ENCODE peak calls at places on chromosomes 3 and 15, in ten cellular contexts. M is effector CD4-positive, alpha-beta T cell; O is fibroblast of mammary gland; L is activated T-helper 1 cell treated with anti-CD3 and anti-CD28 coated beads, Interleukin-2, amount 50 U/mL, for 16 hours; V is activated CD8-positive, alpha-beta memory T cell treated with anti-CD3 and anti-CD28 coated beads for 4 hours; Z is ELR; G is GOT3; E is activated CD4-positive, alpha-beta T cell treated with anti-CD3 and anti-CD28 coated beads for 48 hours; Q is HS-5; B is HFFc6. Y is an unnamed sample.

GRCh38 chr3:13045904-13046568 is 27.2 kb downstream of the IQSEC1 start:
- DNase-seq in Z (no peak), M (no peak), L (no peak), G (no peak), B (no peak), Q (no peak), V (no peak), O (no peak), E (peak; percentile 26), Y (no peak)

GRCh38 chr3:12990306-12990705 is 82.9 kb downstream of the IQSEC1 start:
- DNase-seq in O (no peak), B (no peak), V (no peak), Q (no peak), L (no peak), E (no peak), G (no peak), Z (peak; percentile 48), M (no peak), Y (no peak)

GRCh38 chr3:31421280-31422048 is 111.3 kb upstream of the STT3B start:
- DNase-seq in M (no peak), Q (no peak), E (no peak), L (no peak), O (no peak), Z (no peak), B (no peak), V (no peak), G (no peak), Y (no peak)

GRCh38 chr3:23612296-23612891 is 193.4 kb upstream of the UBE2E1 start:
- DNase-seq in M (no peak), G (no peak), O (peak; percentile 68), V (no peak), E (no peak), Q (peak; percentile 66), B (peak; percentile 48), L (no peak), Z (peak; percentile 79), Y (peak; percentile 33)

GRCh38 chr3:22951910-22952309 is 251.2 kb upstream of the UBE2E2 start:
- DNase-seq in E (no peak), B (no peak), L (no peak), V (no peak), Q (no peak), G (no peak), M (no peak), O (no peak), Z (no peak), Y (no peak)

GRCh38 chr15:25245801-25246622 is 192.8 kb downstream of the UBE3A start:
- DNase-seq in V (no peak), B (no peak), G (no peak), M (no peak), L (no peak), Z (no peak), E (no peak), Q (no peak), O (no peak), Y (no peak)

GRCh38 chr3:42665050-42665878 is 11.8 kb downstream of the ZBTB47 start:
- DNase-seq in Q (no peak), M (no peak), O (no peak), Z (no peak), E (no peak), V (no peak), G (no peak), L (no peak), B (no peak), Y (no peak)

GRCh38 chr3:98482717-98483482 is 14.6 kb upstream of the OR5K2 start:
- DNase-seq in M (no peak), Z (peak; percentile 1), L (no peak), G (no peak), E (no peak), O (no peak), Q (no peak), B (no peak), V (no peak), Y (peak; percentile 48)

GRCh38 chr3:114221165-114221880 is 16.1 kb downstream of the ZNF80 start:
- DNase-seq in O (no peak), G (no peak), V (peak; percentile 49), Q (peak; percentile 16), B (peak; percentile 41), E (peak; percentile 61), L (peak; percentile 40), Z (no peak), M (peak; percentile 41), Y (no peak)

GRCh38 chr15:98621021-98621420 is 27.3 kb upstream of the IGF1R start:
- DNase-seq in O (no peak), L (no peak), B (no peak), Z (no peak), G (no peak), E (no peak), M (no peak), Q (no peak), V (no peak), Y (no peak)

GRCh38 chr3:44160818-44161217 is 80.9 kb upstream of the TOPAZ1 start:
- DNase-seq in G (no peak), Q (no peak), O (no peak), B (no peak), E (no peak), V (no peak), Z (no peak), L (no peak), M (no peak), Y (no peak)

GRCh38 chr15:74422723-74423442 is 10.9 kb downstream of the SEMA7A start:
- DNase-seq in Z (peak; percentile 92), M (no peak), B (peak; percentile 77), G (peak; percentile 32), O (peak; percentile 77), L (no peak), V (no peak), E (no peak), Q (peak; percentile 92), Y (no peak)

GRCh38 chr3:11059090-11059798 is 66.7 kb downstream of the SLC6A1 start:
- DNase-seq in L (no peak), E (peak; percentile 63), M (no peak), Q (peak; percentile 39), G (peak; percentile 27), O (peak; percentile 74), B (peak; percentile 73), V (no peak), Z (peak; percentile 91), Y (no peak)

GRCh38 chr3:147390589-147391569 is 15.5 kb downstream of the ZIC4 start:
- DNase-seq in V (no peak), M (no peak), G (no peak), Q (no peak), Z (no peak), O (no peak), L (no peak), E (no peak), B (no peak), Y (no peak)

GRCh38 chr15:82048809-82049208 is 3.0 kb upstream of the MEX3B start:
- DNase-seq in B (no peak), G (no peak), Q (no peak), Z (no peak), L (no peak), V (no peak), E (no peak), O (no peak), M (no peak), Y (no peak)

GRCh38 chr3:125679258-125679657 is 84.0 kb upstream of the OSBPL11 start:
- DNase-seq in M (no peak), B (no peak), O (no peak), Z (peak; percentile 6), E (no peak), Q (no peak), G (no peak), V (no peak), L (no peak), Y (no peak)

GRCh38 chr3:54222318-54222717 is 100.0 kb downstream of the CACNA2D3 start:
- DNase-seq in L (no peak), O (no peak), V (no peak), E (no peak), Q (no peak), M (no peak), Z (no peak), B (no peak), G (no peak), Y (no peak)

GRCh38 chr3:32813180-32813579 is 4.6 kb upstream of the TRIM71 start:
- DNase-seq in O (no peak), Q (no peak), E (no peak), G (no peak), B (no peak), Z (no peak), M (no peak), L (no peak), V (no peak), Y (no peak)

GRCh38 chr3:39250116-39250747 is 29.6 kb downstream of the CX3CR1 start:
- DNase-seq in G (no peak), L (no peak), O (peak; percentile 36), B (no peak), Q (no peak), V (no peak), M (no peak), Z (no peak), E (no peak), Y (no peak)

GRCh38 chr3:96449341-96449740 is 365.1 kb upstream of the EPHA6 start:
- DNase-seq in B (no peak), O (no peak), Z (no peak), M (no peak), L (no peak), V (no peak), E (no peak), Q (no peak), G (no peak), Y (no peak)

GRCh38 chr15:20358066-20358780 is 183.4 kb downstream of the GOLGA6L6 start:
- DNase-seq in M (no peak), L (no peak), O (no peak), E (peak; percentile 2), V (no peak), Z (no peak), B (no peak), Q (no peak), G (no peak), Y (no peak)

GRCh38 chr3:127084401-127084990 is 101.6 kb downstream of the PLXNA1 start:
- DNase-seq in B (no peak), M (no peak), O (no peak), E (no peak), Z (no peak), L (no peak), Q (no peak), V (no peak), G (no peak), Y (no peak)

GRCh38 chr3:62888180-62888579 is 13.0 kb upstream of the CADPS start:
- DNase-seq in O (no peak), V (no peak), Z (no peak), E (no peak), L (no peak), G (no peak), Q (no peak), B (no peak), M (no peak), Y (no peak)

GRCh38 chr3:26100176-26100575 is 310.3 kb downstream of the OXSM start:
- DNase-seq in L (no peak), B (no peak), G (no peak), Z (no peak), M (no peak), Q (no peak), E (no peak), O (no peak), V (no peak), Y (no peak)

GRCh38 chr3:47342156-47342555 is 38.7 kb upstream of the PTPN23 start:
- DNase-seq in E (no peak), B (no peak), Z (no peak), Q (no peak), V (no peak), G (no peak), M (no peak), O (no peak), L (no peak), Y (no peak)

Y was measured in epithelial cell of prostate.